ENCODE peak calls at places on chromosomes 6 and 20, in seven cellular contexts. J is cardiac fibroblast; N is NCI-H1436; A is GM03348; Z is stimulated activated CD8-positive, alpha-beta memory T cell treated with anti-CD3 and anti-CD28 coated beads, Interleukin-2, amount 100 ng/mL, for 1 hour; H is hepatic stellate cell; X is GF-D8. G is an unnamed sample.

GRCh38 chr20:4453369-4453768 is 268.3 kb upstream of the PRND start:
- DNase-seq in X (no peak), Z (no peak), A (no peak), H (no peak), J (peak), N (no peak), G (no peak)

GRCh38 chr6:189676-190075 is 102.6 kb upstream of the DUSP22 start:
- DNase-seq in N (no peak), Z (no peak), J (no peak), A (no peak), H (no peak), X (no peak), G (no peak)

GRCh38 chr6:6246539-6246938 is 73.9 kb downstream of the F13A1 start:
- DNase-seq in H (no peak), X (no peak), A (no peak), N (no peak), Z (no peak), J (no peak), G (no peak)

GRCh38 chr20:58909585-58909984 is 57.1 kb downstream of the GNAS start:
- DNase-seq in X (no peak), N (no peak), J (no peak), H (no peak), A (no peak), Z (no peak), G (no peak)

GRCh38 chr20:50295762-50296449 is 105.3 kb downstream of the CEBPB start:
- DNase-seq in N (peak), X (no peak), Z (no peak), J (no peak), H (no peak), A (no peak), G (no peak)

GRCh38 chr6:133710826-133711225 is 178.1 kb upstream of the TCF21 start:
- DNase-seq in J (no peak), Z (no peak), N (no peak), X (no peak), H (no peak), A (no peak), G (no peak)

GRCh38 chr6:64062960-64063683 is 427.5 kb downstream of the PHF3 start:
- DNase-seq in A (no peak), H (no peak), X (no peak), Z (no peak), J (no peak), N (no peak), G (no peak)

GRCh38 chr6:110233769-110234374 is 53.6 kb downstream of the CDC40 start:
- DNase-seq in H (peak), A (peak), X (no peak), Z (no peak), J (peak), N (no peak), G (no peak)